ENCODE peak calls at places on chromosome 16, in nine cellular contexts. O is Panc1, R is psoas muscle, H is H9, J is left ventricle myocardium inferior, U is IMR-90, K is tibial artery, Q is neuronal stem cell, Z is RWPE1. W is an unnamed sample.

GRCh38 chr16:85216522-85217375 is 104.5 kb upstream of the CIBAR2 start:
- DNase-seq in Z (no peak), O (no peak), K (no peak), R (no peak), J (no peak), Q (no peak), U (no peak), H (no peak), W (no peak)

GRCh38 chr16:54265558-54266213 is 20.9 kb downstream of the IRX3 start:
- DNase-seq in Q (no peak), R (no peak), J (no peak), U (no peak), K (peak), H (peak), Z (no peak), O (no peak), W (no peak)

GRCh38 chr16:74099530-74099929 is 197.1 kb upstream of the PSMD7 start:
- DNase-seq in Z (no peak), O (no peak), H (no peak), K (no peak), J (no peak), U (no peak), R (no peak), Q (no peak), W (no peak)

GRCh38 chr16:85673529-85674417 is 15.0 kb downstream of the GINS2 start:
- DNase-seq in Z (no peak), H (no peak), R (no peak), K (no peak), O (no peak), U (peak), Q (no peak), J (peak), W (no peak)

GRCh38 chr16:68798398-68798797 is 44.9 kb upstream of the TANGO6 start:
- DNase-seq in U (no peak), J (no peak), Q (no peak), R (no peak), H (no peak), K (no peak), Z (peak), O (no peak), W (no peak)

GRCh38 chr16:4736546-4736945 is 2.2 kb downstream of the DNAAF8 start:
- DNase-seq in H (no peak), R (no peak), U (no peak), O (no peak), Z (no peak), Q (no peak), K (no peak), J (no peak), W (no peak)

GRCh38 chr16:57938936-57939871 is 31.7 kb downstream of the CNGB1 start:
- DNase-seq in U (peak), R (peak), Q (no peak), O (no peak), H (no peak), K (peak), Z (peak), J (peak), W (peak)

GRCh38 chr16:57773019-57773418 is 29.3 kb downstream of the KIFC3 start:
- DNase-seq in K (no peak), J (no peak), H (no peak), Q (no peak), U (no peak), Z (no peak), O (no peak), R (peak), W (no peak)

GRCh38 chr16:85676466-85676865 is 12.3 kb downstream of the GINS2 start:
- DNase-seq in R (no peak), H (no peak), O (no peak), J (no peak), K (no peak), U (no peak), Q (no peak), Z (no peak), W (no peak)

GRCh38 chr16:84223456-84223855 is 16.4 kb downstream of the KCNG4 start:
- DNase-seq in R (no peak), O (no peak), J (no peak), Z (no peak), Q (no peak), U (peak), K (no peak), H (no peak), W (no peak)

GRCh38 chr16:54443352-54443751 is 156.8 kb upstream of the IRX3 start:
- DNase-seq in Q (no peak), H (no peak), U (no peak), J (no peak), K (no peak), Z (no peak), R (no peak), O (no peak), W (no peak)

GRCh38 chr16:73170587-73170986 is 122.7 kb upstream of the ZFHX3 start:
- DNase-seq in Q (no peak), U (no peak), J (no peak), R (no peak), H (no peak), K (no peak), Z (no peak), O (no peak), W (no peak)

GRCh38 chr16:89687092-89687940 is 827 bp downstream of the CDK10 start:
- DNase-seq in H (no peak), Z (peak), J (no peak), O (no peak), K (no peak), Q (no peak), U (peak), R (no peak), W (peak)

GRCh38 chr16:57617604-57618111 is 10.8 kb upstream of the ADGRG1 start:
- DNase-seq in U (no peak), Z (no peak), K (peak), O (no peak), Q (no peak), R (no peak), J (no peak), H (peak), W (peak)

GRCh38 chr16:53865492-53865863 is 161.5 kb downstream of the FTO start:
- DNase-seq in U (no peak), Z (peak), Q (no peak), H (no peak), O (no peak), R (no peak), J (no peak), K (no peak), W (no peak)

GRCh38 chr16:60945225-60945624 is 1091.0 kb downstream of the CDH8 start:
- DNase-seq in K (no peak), R (no peak), H (peak), Z (peak), Q (peak), O (no peak), U (no peak), J (no peak), W (no peak)

GRCh38 chr16:4263504-4264436 is 9.1 kb downstream of the TFAP4 start:
- DNase-seq in R (peak), Q (peak), U (peak), H (peak), K (no peak), J (peak), Z (peak), O (no peak), W (peak)

GRCh38 chr16:67882374-67883145 is 2.1 kb upstream of the NRN1L start:
- DNase-seq in Q (no peak), Z (no peak), U (no peak), H (no peak), R (peak), J (peak), K (no peak), O (no peak), W (no peak)

GRCh38 chr16:14365200-14365851 is 264.7 kb downstream of the PARN start:
- DNase-seq in J (no peak), O (no peak), U (no peak), H (no peak), K (no peak), Q (no peak), Z (no peak), R (no peak), W (no peak)
- H3K27ac ChIP-seq in J (no peak), O (no peak), U (no peak), H (no peak), K (no peak), Q (no peak), Z (peak), R (peak), W (no peak)

GRCh38 chr16:2204727-2205103 is 539 bp upstream of the MLST8 start:
- DNase-seq in Q (no peak), H (no peak), Z (no peak), O (no peak), U (no peak), R (no peak), K (no peak), J (no peak), W (no peak)

GRCh38 chr16:2206420-2206779 is 1.1 kb downstream of the MLST8 start:
- DNase-seq in J (no peak), Q (no peak), O (no peak), K (no peak), U (no peak), Z (no peak), H (no peak), R (no peak), W (no peak)

GRCh38 chr16:2206780-2207433 is 1.7 kb downstream of the MLST8 start:
- DNase-seq in K (no peak), J (no peak), Q (no peak), H (no peak), Z (no peak), U (no peak), R (no peak), O (no peak), W (no peak)

GRCh38 chr16:2205104-2205966 is at the start of gene MLST8:
- DNase-seq in H (peak), J (peak), K (peak), O (no peak), R (peak), Q (peak), U (peak), Z (peak), W (peak)

GRCh38 chr16:2205967-2206313 is 686 bp downstream of the MLST8 start:
- DNase-seq in H (no peak), U (no peak), R (no peak), J (no peak), O (no peak), Z (no peak), K (peak), Q (no peak), W (no peak)
- H3K27ac ChIP-seq in H (no peak), U (peak), R (peak), J (peak), O (peak), Z (peak), K (peak), Q (peak), W (peak)

GRCh38 chr16:56192644-56192960 is 1.3 kb downstream of the GNAO1 start:
- DNase-seq in O (no peak), Q (no peak), R (no peak), Z (no peak), J (no peak), K (no peak), H (no peak), U (no peak), W (no peak)
- H3K27ac ChIP-seq in O (no peak), Q (no peak), R (no peak), Z (no peak), J (no peak), K (no peak), H (no peak), U (no peak), W (no peak)

GRCh38 chr16:31114468-31114867 is 3.0 kb upstream of the KAT8 start:
- DNase-seq in R (no peak), K (no peak), Z (no peak), U (no peak), Q (no peak), O (no peak), H (no peak), J (no peak), W (no peak)
- H3K27ac ChIP-seq in R (peak), K (no peak), Z (peak), U (no peak), Q (no peak), O (no peak), H (no peak), J (peak), W (peak)

GRCh38 chr16:19523559-19524355 is at the start of gene CCP110:
- DNase-seq in H (peak), U (peak), R (peak), K (peak), Z (peak), O (peak), Q (peak), J (peak), W (peak)

GRCh38 chr16:19524356-19524865 is 669 bp downstream of the CCP110 start:
- DNase-seq in Z (peak), H (no peak), K (no peak), Q (peak), R (no peak), J (no peak), O (no peak), U (no peak), W (no peak)

GRCh38 chr16:19523184-19523558 is 571 bp upstream of the CCP110 start:
- DNase-seq in U (no peak), Q (no peak), R (no peak), K (no peak), J (no peak), Z (no peak), H (no peak), O (no peak), W (peak)

GRCh38 chr16:19527161-19527560 is 3.4 kb downstream of the CCP110 start:
- DNase-seq in Z (no peak), J (no peak), K (no peak), R (no peak), O (no peak), H (no peak), U (no peak), Q (no peak), W (no peak)

DNA sequence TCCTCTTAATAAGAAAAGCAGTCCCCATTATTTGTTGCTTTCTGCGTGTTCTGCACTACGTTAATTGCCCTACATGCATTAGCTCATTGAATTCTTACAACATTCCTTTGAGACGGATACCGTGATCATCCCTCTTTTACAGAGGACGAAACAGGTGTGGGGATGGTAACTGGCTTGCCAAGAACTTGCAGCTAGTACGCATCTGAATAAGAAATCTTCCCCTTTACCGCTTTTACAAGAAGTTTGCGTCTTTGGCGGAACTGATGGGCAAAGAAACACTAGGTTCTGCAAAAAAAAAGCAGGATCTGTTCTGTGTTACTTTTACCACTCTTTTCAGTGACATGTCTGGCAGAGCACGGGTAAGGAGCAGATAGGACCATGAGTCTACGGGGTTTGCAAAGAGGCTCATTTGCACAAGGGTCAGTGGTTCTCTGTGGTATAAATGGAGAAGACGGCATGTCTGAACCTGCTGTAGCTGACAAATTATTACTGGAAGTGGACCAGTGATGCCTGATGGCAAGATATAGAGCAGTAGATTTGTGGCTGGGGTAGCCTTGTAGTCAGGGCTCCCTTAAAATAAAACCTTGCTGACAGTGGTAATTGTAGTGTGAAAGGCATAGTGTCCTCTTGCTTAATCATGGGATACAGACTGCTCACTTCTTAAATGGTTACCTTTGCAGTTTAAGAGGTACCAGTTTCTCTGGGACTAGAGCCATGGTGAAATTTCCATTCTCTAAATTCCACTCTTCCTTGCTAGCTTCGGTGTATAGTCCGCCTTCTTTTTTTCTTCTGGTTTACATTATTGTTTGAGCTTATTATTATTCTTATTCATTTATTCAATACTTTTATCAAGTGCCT is 1.4 kb downstream of the CCP110 start:
- DNase-seq in O (no peak), K (no peak), J (no peak), U (peak), H (no peak), Q (peak), Z (peak), R (no peak), W (no peak)
- H3K27ac ChIP-seq in O (peak), K (peak), J (no peak), U (no peak), H (no peak), Q (no peak), Z (peak), R (no peak), W (no peak)

DNA sequence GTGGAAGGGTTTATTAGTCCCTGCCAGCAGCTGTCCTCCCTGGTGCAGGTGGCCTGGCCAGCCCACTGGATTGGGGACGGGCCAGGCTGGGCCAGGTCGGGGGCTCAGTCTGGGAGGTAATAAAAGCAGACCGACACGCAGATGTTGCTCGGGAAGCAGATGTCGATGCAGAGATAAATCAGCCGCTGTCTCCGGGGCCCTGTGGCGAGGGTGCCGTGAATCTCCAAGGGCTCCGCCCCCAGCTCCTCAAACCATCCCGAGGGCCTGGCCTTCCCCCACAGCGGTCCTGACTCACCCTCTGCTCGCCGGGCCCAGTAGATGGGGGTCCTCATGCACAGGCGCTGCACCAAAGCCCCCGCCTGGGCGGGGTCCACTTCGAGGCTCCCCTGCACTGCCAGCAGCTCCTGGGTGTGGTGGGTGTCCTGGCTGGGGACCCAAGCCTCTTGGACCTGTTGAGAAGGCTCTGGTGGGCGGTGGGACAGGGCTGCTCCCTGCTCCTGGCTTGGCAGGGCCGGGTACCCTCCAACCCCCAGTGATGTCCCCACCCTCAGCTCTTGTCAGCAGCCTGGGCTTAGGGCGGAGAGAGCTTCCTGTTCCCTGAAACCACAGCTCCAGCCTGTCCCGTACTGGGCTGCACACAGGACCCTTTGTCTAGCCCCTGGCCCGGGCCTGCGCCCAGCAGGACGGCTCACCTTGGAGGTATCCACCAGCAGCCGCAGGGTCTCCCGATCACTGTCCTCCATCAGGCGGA is 1.2 kb downstream of the BRICD5 start:
- DNase-seq in K (no peak), R (no peak), O (no peak), H (no peak), Q (no peak), J (no peak), Z (no peak), U (no peak), W (no peak)
- H3K27ac ChIP-seq in K (no peak), R (peak), O (no peak), H (no peak), Q (no peak), J (no peak), Z (peak), U (no peak), W (no peak)

GRCh38 chr16:82062645-82063058 is 27.6 kb downstream of the HSD17B2 start:
- DNase-seq in U (peak), Q (no peak), H (no peak), R (no peak), O (no peak), J (no peak), K (no peak), Z (no peak), W (no peak)

GRCh38 chr16:82061861-82062525 is 26.9 kb downstream of the HSD17B2 start:
- DNase-seq in U (peak), K (no peak), J (no peak), R (no peak), H (peak), Z (peak), Q (no peak), O (no peak), W (no peak)

GRCh38 chr16:82056550-82056896 is 21.5 kb downstream of the HSD17B2 start:
- DNase-seq in H (no peak), R (no peak), Q (no peak), O (no peak), K (no peak), J (no peak), U (no peak), Z (no peak), W (no peak)

GRCh38 chr16:82059161-82059982 is 24.3 kb downstream of the HSD17B2 start:
- DNase-seq in Q (no peak), H (no peak), K (no peak), J (no peak), R (no peak), Z (no peak), U (no peak), O (no peak), W (no peak)

DNA sequence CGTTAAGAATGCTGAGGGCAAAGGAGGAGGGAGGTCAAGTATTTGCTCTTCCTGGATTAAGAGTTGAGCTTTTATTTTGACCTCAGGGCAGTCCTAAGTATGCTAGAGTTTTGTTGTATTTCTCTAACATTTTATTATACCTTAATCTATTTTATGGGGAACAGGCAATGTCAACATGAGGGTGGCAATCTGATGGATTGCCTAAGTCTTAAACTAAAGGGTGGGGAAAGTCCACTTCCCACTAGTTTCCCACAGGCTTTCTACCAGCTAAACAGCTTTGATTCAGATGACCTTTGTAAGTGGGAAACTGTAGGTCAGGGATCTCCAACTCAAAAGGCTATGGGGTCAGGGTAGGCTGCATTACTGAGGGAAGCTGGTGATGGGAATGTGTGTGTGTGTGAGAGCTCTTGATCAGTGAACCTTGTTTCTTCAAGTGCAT is 24.9 kb downstream of the HSD17B2 start:
- DNase-seq in Z (no peak), U (no peak), J (no peak), R (no peak), O (no peak), Q (no peak), H (no peak), K (no peak), W (no peak)
- H3K27ac ChIP-seq in Z (no peak), U (peak), J (no peak), R (no peak), O (no peak), Q (no peak), H (no peak), K (no peak), W (no peak)

DNA sequence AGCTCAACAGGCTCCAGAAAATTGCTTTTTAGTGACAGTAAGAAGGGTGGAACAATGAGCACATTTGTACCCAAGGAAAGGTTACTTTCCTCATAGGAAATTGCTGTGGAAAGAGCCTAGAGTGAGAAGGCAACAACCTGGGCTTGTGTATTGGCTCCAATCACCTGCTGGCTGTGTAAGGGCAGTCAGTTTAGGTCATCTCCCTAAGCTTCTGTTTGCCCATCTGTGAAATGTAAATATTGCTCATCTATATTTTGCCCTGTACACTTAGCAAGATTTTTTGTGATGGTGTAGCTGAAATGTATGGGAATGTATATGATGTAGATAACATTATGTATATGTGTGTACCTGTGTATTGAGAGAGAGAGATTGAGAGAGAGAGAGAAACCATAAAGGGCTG is 225.2 kb upstream of the MPHOSPH6 start:
- DNase-seq in K (no peak), R (no peak), J (no peak), Z (no peak), H (no peak), U (no peak), O (no peak), Q (no peak), W (no peak)
- H3K27ac ChIP-seq in K (no peak), R (no peak), J (no peak), Z (no peak), H (no peak), U (no peak), O (no peak), Q (no peak), W (no peak)